ENCODE peak calls at places on chromosome 13, in ten cellular contexts. One of them, this sample, is unnamed.

GRCh38 chr13:100547805-100548204 is 40.8 kb downstream of the GGACT start:
- DNase-seq in GM23338: no peak
- DNase-seq in adrenal gland: no peak
- DNase-seq in body of pancreas: peak
- DNase-seq in brain microvascular endothelial cell: no peak
- DNase-seq in PC-9: no peak
- DNase-seq in heart left ventricle: no peak
- DNase-seq in left lung: peak
- DNase-seq in epithelial cell of esophagus: peak
- DNase-seq in left ventricle myocardium inferior: no peak
- DNase-seq in this sample: peak

GRCh38 chr13:74129500-74130144 is 4.6 kb downstream of the KLF12 start:
- DNase-seq in GM23338: no peak
- DNase-seq in adrenal gland: no peak
- DNase-seq in body of pancreas: no peak
- DNase-seq in brain microvascular endothelial cell: no peak
- DNase-seq in PC-9: no peak
- DNase-seq in heart left ventricle: no peak
- DNase-seq in left lung: no peak
- DNase-seq in epithelial cell of esophagus: no peak
- DNase-seq in left ventricle myocardium inferior: peak
- DNase-seq in this sample: no peak

GRCh38 chr13:40969169-40969901 is 49.8 kb downstream of the ELF1 start:
- DNase-seq in GM23338: no peak
- DNase-seq in adrenal gland: no peak
- DNase-seq in body of pancreas: no peak
- DNase-seq in brain microvascular endothelial cell: no peak
- DNase-seq in PC-9: no peak
- DNase-seq in heart left ventricle: no peak
- DNase-seq in left lung: no peak
- DNase-seq in epithelial cell of esophagus: no peak
- DNase-seq in left ventricle myocardium inferior: no peak
- DNase-seq in this sample: no peak

GRCh38 chr13:42545842-42546241 is 28.1 kb upstream of the TNFSF11 start:
- DNase-seq in GM23338: no peak
- DNase-seq in adrenal gland: no peak
- DNase-seq in body of pancreas: no peak
- DNase-seq in brain microvascular endothelial cell: no peak
- DNase-seq in PC-9: no peak
- DNase-seq in heart left ventricle: no peak
- DNase-seq in left lung: no peak
- DNase-seq in epithelial cell of esophagus: no peak
- DNase-seq in left ventricle myocardium inferior: no peak
- DNase-seq in this sample: no peak

GRCh38 chr13:84823528-84823927 is 941.3 kb upstream of the SLITRK1 start:
- DNase-seq in GM23338: no peak
- DNase-seq in adrenal gland: no peak
- DNase-seq in body of pancreas: no peak
- DNase-seq in brain microvascular endothelial cell: no peak
- DNase-seq in PC-9: no peak
- DNase-seq in heart left ventricle: no peak
- DNase-seq in left lung: no peak
- DNase-seq in epithelial cell of esophagus: no peak
- DNase-seq in left ventricle myocardium inferior: no peak
- DNase-seq in this sample: no peak

GRCh38 chr13:99859178-99860177 is 112.1 kb downstream of the ZIC5 start:
- DNase-seq in GM23338: no peak
- DNase-seq in adrenal gland: no peak
- DNase-seq in body of pancreas: no peak
- DNase-seq in brain microvascular endothelial cell: no peak
- DNase-seq in PC-9: no peak
- DNase-seq in heart left ventricle: no peak
- DNase-seq in left lung: peak
- DNase-seq in epithelial cell of esophagus: no peak
- DNase-seq in left ventricle myocardium inferior: no peak
- DNase-seq in this sample: no peak

GRCh38 chr13:29935309-29935981 is 85.0 kb upstream of the UBL3 start:
- DNase-seq in GM23338: no peak
- DNase-seq in adrenal gland: no peak
- DNase-seq in body of pancreas: no peak
- DNase-seq in brain microvascular endothelial cell: no peak
- DNase-seq in PC-9: no peak
- DNase-seq in heart left ventricle: no peak
- DNase-seq in left lung: no peak
- DNase-seq in epithelial cell of esophagus: no peak
- DNase-seq in left ventricle myocardium inferior: no peak
- DNase-seq in this sample: no peak

GRCh38 chr13:112883241-112883945 is 85.6 kb upstream of the MCF2L start:
- DNase-seq in GM23338: no peak
- DNase-seq in adrenal gland: no peak
- DNase-seq in body of pancreas: no peak
- DNase-seq in brain microvascular endothelial cell: no peak
- DNase-seq in PC-9: no peak
- DNase-seq in heart left ventricle: no peak
- DNase-seq in left lung: peak
- DNase-seq in epithelial cell of esophagus: no peak
- DNase-seq in left ventricle myocardium inferior: no peak
- DNase-seq in this sample: no peak

GRCh38 chr13:114104626-114105350 is 27.6 kb downstream of the RASA3 start:
- DNase-seq in GM23338: no peak
- DNase-seq in adrenal gland: no peak
- DNase-seq in body of pancreas: peak
- DNase-seq in brain microvascular endothelial cell: no peak
- DNase-seq in PC-9: no peak
- DNase-seq in heart left ventricle: peak
- DNase-seq in left lung: no peak
- DNase-seq in epithelial cell of esophagus: no peak
- DNase-seq in left ventricle myocardium inferior: no peak
- DNase-seq in this sample: no peak

GRCh38 chr13:30142502-30143211 is 164.7 kb downstream of the KATNAL1 start:
- DNase-seq in GM23338: peak
- DNase-seq in adrenal gland: peak
- DNase-seq in body of pancreas: peak
- DNase-seq in brain microvascular endothelial cell: peak
- DNase-seq in PC-9: peak
- DNase-seq in heart left ventricle: no peak
- DNase-seq in left lung: no peak
- DNase-seq in epithelial cell of esophagus: peak
- DNase-seq in left ventricle myocardium inferior: no peak
- DNase-seq in this sample: peak

GRCh38 chr13:51249254-51249653 is 27.1 kb downstream of the FAM124A start:
- DNase-seq in GM23338: peak
- DNase-seq in adrenal gland: no peak
- DNase-seq in body of pancreas: no peak
- DNase-seq in brain microvascular endothelial cell: no peak
- DNase-seq in PC-9: no peak
- DNase-seq in heart left ventricle: no peak
- DNase-seq in left lung: no peak
- DNase-seq in epithelial cell of esophagus: peak
- DNase-seq in left ventricle myocardium inferior: no peak
- DNase-seq in this sample: peak

GRCh38 chr13:40211586-40211968 is 454.9 kb downstream of the FOXO1 start:
- DNase-seq in GM23338: no peak
- DNase-seq in adrenal gland: no peak
- DNase-seq in body of pancreas: no peak
- DNase-seq in brain microvascular endothelial cell: no peak
- DNase-seq in PC-9: no peak
- DNase-seq in heart left ventricle: no peak
- DNase-seq in left lung: no peak
- DNase-seq in epithelial cell of esophagus: no peak
- DNase-seq in left ventricle myocardium inferior: no peak
- DNase-seq in this sample: no peak

GRCh38 chr13:27442071-27442647 is 8.2 kb downstream of the MTIF3 start:
- DNase-seq in GM23338: peak
- DNase-seq in adrenal gland: no peak
- DNase-seq in body of pancreas: no peak
- DNase-seq in brain microvascular endothelial cell: no peak
- DNase-seq in PC-9: no peak
- DNase-seq in heart left ventricle: no peak
- DNase-seq in left lung: peak
- DNase-seq in epithelial cell of esophagus: peak
- DNase-seq in left ventricle myocardium inferior: no peak
- DNase-seq in this sample: no peak

GRCh38 chr13:21434588-21434987 is 24.5 kb downstream of the ZDHHC20 start:
- DNase-seq in GM23338: no peak
- DNase-seq in adrenal gland: no peak
- DNase-seq in body of pancreas: no peak
- DNase-seq in brain microvascular endothelial cell: no peak
- DNase-seq in PC-9: no peak
- DNase-seq in heart left ventricle: no peak
- DNase-seq in left lung: no peak
- DNase-seq in epithelial cell of esophagus: peak
- DNase-seq in left ventricle myocardium inferior: no peak
- DNase-seq in this sample: no peak

GRCh38 chr13:37495046-37495445 is 103.5 kb downstream of the POSTN start:
- DNase-seq in GM23338: no peak
- DNase-seq in adrenal gland: no peak
- DNase-seq in body of pancreas: no peak
- DNase-seq in brain microvascular endothelial cell: peak
- DNase-seq in PC-9: peak
- DNase-seq in heart left ventricle: no peak
- DNase-seq in left lung: no peak
- DNase-seq in epithelial cell of esophagus: peak
- DNase-seq in left ventricle myocardium inferior: no peak
- DNase-seq in this sample: peak

DNA sequence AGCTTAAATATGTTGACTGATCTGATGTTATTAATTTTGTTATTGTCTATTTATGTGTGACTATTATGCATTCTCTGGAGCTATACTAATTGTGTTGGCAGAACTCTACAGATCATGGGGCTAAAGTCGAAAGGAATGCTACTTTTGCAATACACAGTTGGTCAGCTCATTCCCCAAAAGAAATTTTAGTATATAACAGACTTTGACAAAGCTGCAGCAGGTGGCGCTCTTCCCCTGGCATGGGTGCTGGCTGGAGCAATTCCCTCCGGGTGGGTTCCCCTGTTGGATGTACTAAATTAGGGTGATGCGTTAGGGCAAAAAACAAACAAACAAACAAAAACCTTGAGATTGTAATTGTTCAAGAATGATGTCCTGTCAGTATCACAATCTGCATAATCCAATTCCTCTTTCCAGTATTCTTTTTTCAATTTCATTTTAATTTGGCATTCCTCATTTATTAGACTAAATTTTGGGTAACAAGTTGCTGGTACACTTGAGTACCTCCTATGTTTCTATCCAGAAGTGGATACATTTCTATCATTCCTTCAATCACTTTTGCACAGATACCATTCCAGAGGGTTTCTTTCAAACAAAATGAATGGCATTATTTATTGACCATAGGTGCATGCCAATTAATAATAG is 322.8 kb upstream of the EDNRB start:
- DNase-seq in GM23338: peak
- DNase-seq in adrenal gland: peak
- DNase-seq in body of pancreas: no peak
- DNase-seq in brain microvascular endothelial cell: peak
- DNase-seq in PC-9: no peak
- DNase-seq in heart left ventricle: peak
- DNase-seq in left lung: peak
- DNase-seq in epithelial cell of esophagus: peak
- DNase-seq in left ventricle myocardium inferior: peak
- DNase-seq in this sample: peak
- TF ChIP-seq CTCF in GM23338: peak
- TF ChIP-seq CTCF in adrenal gland: peak
- TF ChIP-seq CTCF in body of pancreas: no peak
- TF ChIP-seq CTCF in brain microvascular endothelial cell: peak
- TF ChIP-seq CTCF in PC-9: peak
- TF ChIP-seq CTCF in heart left ventricle: no peak
- TF ChIP-seq CTCF in left lung: peak
- TF ChIP-seq CTCF in epithelial cell of esophagus: peak
- TF ChIP-seq CTCF in left ventricle myocardium inferior: peak
- TF ChIP-seq CTCF in this sample: peak

GRCh38 chr13:45700971-45701900 is 884 bp upstream of the CBY2 start:
- DNase-seq in GM23338: no peak
- DNase-seq in adrenal gland: no peak
- DNase-seq in body of pancreas: no peak
- DNase-seq in brain microvascular endothelial cell: no peak
- DNase-seq in PC-9: no peak
- DNase-seq in heart left ventricle: no peak
- DNase-seq in left lung: no peak
- DNase-seq in epithelial cell of esophagus: no peak
- DNase-seq in left ventricle myocardium inferior: no peak
- DNase-seq in this sample: no peak
- H3K4me3 ChIP-seq in GM23338: no peak
- H3K4me3 ChIP-seq in adrenal gland: no peak
- H3K4me3 ChIP-seq in body of pancreas: no peak
- H3K4me3 ChIP-seq in brain microvascular endothelial cell: no peak
- H3K4me3 ChIP-seq in PC-9: no peak
- H3K4me3 ChIP-seq in heart left ventricle: no peak
- H3K4me3 ChIP-seq in left lung: no peak
- H3K4me3 ChIP-seq in epithelial cell of esophagus: no peak
- H3K4me3 ChIP-seq in left ventricle myocardium inferior: no peak
- H3K4me3 ChIP-seq in this sample: no peak

GRCh38 chr13:68304287-68304893 is 1074.3 kb upstream of the PCDH9 start:
- DNase-seq in GM23338: peak
- DNase-seq in adrenal gland: no peak
- DNase-seq in body of pancreas: no peak
- DNase-seq in brain microvascular endothelial cell: no peak
- DNase-seq in PC-9: no peak
- DNase-seq in heart left ventricle: no peak
- DNase-seq in left lung: no peak
- DNase-seq in epithelial cell of esophagus: peak
- DNase-seq in left ventricle myocardium inferior: no peak
- DNase-seq in this sample: peak
- TF ChIP-seq CTCF in GM23338: peak
- TF ChIP-seq CTCF in adrenal gland: peak
- TF ChIP-seq CTCF in body of pancreas: peak
- TF ChIP-seq CTCF in brain microvascular endothelial cell: peak
- TF ChIP-seq CTCF in PC-9: peak
- TF ChIP-seq CTCF in heart left ventricle: peak
- TF ChIP-seq CTCF in left lung: no peak
- TF ChIP-seq CTCF in epithelial cell of esophagus: peak
- TF ChIP-seq CTCF in left ventricle myocardium inferior: peak
- TF ChIP-seq CTCF in this sample: peak

DNA sequence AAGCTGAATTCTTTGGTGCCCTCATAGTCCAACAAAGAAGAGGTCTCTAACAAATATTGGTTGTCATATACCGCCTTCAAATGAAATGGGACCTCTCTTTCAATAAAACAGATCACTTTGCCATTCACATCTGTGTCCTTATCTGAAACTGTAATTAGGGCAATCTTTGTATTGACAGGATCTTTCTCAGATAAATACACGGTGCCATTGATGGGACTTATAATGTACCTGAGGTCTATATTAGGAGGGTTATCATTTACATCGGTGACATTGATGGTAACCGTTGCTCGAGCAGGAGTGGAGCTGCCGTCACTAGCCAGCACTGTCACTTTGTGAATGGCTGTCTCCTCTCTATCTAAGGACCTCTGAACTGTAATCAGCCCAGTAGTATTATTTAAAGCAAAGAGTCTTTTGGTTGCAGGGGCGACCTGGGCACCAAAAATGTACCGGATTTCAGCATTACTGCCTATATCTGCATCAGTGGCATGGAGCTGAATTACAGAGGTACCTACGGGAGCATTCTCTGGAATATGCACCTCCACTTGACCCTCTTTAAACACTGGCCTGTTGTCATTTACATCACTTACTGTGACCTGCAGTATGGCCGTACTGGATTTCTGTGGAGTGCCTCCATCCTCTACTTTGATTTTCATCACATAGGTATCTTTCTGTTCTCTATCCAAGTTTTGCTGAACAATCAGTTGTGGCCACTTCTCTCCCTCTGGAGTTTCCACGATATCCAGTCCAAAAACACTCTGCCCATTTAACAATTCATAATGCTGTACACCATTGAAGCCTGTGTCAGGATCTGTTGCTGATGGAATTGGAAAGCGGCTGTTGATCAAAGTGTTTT is 2.8 kb downstream of the PCDH9 start:
- DNase-seq in GM23338: no peak
- DNase-seq in adrenal gland: no peak
- DNase-seq in body of pancreas: no peak
- DNase-seq in brain microvascular endothelial cell: no peak
- DNase-seq in PC-9: no peak
- DNase-seq in heart left ventricle: no peak
- DNase-seq in left lung: no peak
- DNase-seq in epithelial cell of esophagus: no peak
- DNase-seq in left ventricle myocardium inferior: no peak
- DNase-seq in this sample: no peak
- H3K4me3 ChIP-seq in GM23338: no peak
- H3K4me3 ChIP-seq in adrenal gland: no peak
- H3K4me3 ChIP-seq in body of pancreas: no peak
- H3K4me3 ChIP-seq in brain microvascular endothelial cell: no peak
- H3K4me3 ChIP-seq in PC-9: no peak
- H3K4me3 ChIP-seq in heart left ventricle: peak
- H3K4me3 ChIP-seq in left lung: no peak
- H3K4me3 ChIP-seq in epithelial cell of esophagus: no peak
- H3K4me3 ChIP-seq in left ventricle myocardium inferior: peak
- H3K4me3 ChIP-seq in this sample: no peak